ENCODE peak calls at places on chromosomes 12 and 14, in four cellular contexts. T is lower leg skin, E is pancreas, P is gastrocnemius medialis. V is an unnamed sample.

GRCh38 chr14:24632336-24632735 is 1.7 kb downstream of the GZMB start:
- DNase-seq in T (no peak), E (no peak), P (no peak), V (no peak)

GRCh38 chr14:88492272-88493089 is 62.3 kb downstream of the PTPN21 start:
- DNase-seq in T (peak), E (peak), P (peak), V (peak)

GRCh38 chr14:55102141-55102547 is 26.9 kb upstream of the LGALS3 start:
- DNase-seq in T (peak), E (peak), P (peak), V (peak)

GRCh38 chr12:1078002-1078401 is 87.0 kb downstream of the ERC1 start:
- DNase-seq in T (no peak), E (no peak), P (no peak), V (no peak)

GRCh38 chr14:76780875-76781647 is 19.8 kb downstream of the VASH1 start:
- DNase-seq in T (peak), E (no peak), P (no peak), V (peak)

GRCh38 chr12:29858270-29858786 is 74.6 kb upstream of the TMTC1 start:
- DNase-seq in T (no peak), E (no peak), P (no peak), V (no peak)

GRCh38 chr12:98743362-98743953 is 98.4 kb downstream of the APAF1 start:
- DNase-seq in T (no peak), E (no peak), P (no peak), V (no peak)

GRCh38 chr12:105992849-105993740 is 145.7 kb downstream of the NUAK1 start:
- DNase-seq in T (no peak), E (no peak), P (no peak), V (peak)

GRCh38 chr12:113942209-113942608 is 23.9 kb downstream of the RBM19 start:
- DNase-seq in T (no peak), E (no peak), P (no peak), V (no peak)

GRCh38 chr14:66359500-66359899 is 126.7 kb upstream of the CCDC196 start:
- DNase-seq in T (no peak), E (no peak), P (no peak), V (peak)

GRCh38 chr12:110373025-110373876 is 30.3 kb downstream of the ANAPC7 start:
- DNase-seq in T (peak), E (no peak), P (no peak), V (no peak)

GRCh38 chr14:63006515-63006914 is 38.7 kb downstream of the KCNH5 start:
- DNase-seq in T (no peak), E (no peak), P (no peak), V (no peak)

GRCh38 chr12:89733579-89734201 is 25.1 kb upstream of the ATP2B1 start:
- DNase-seq in T (no peak), E (no peak), P (no peak), V (peak)

DNA sequence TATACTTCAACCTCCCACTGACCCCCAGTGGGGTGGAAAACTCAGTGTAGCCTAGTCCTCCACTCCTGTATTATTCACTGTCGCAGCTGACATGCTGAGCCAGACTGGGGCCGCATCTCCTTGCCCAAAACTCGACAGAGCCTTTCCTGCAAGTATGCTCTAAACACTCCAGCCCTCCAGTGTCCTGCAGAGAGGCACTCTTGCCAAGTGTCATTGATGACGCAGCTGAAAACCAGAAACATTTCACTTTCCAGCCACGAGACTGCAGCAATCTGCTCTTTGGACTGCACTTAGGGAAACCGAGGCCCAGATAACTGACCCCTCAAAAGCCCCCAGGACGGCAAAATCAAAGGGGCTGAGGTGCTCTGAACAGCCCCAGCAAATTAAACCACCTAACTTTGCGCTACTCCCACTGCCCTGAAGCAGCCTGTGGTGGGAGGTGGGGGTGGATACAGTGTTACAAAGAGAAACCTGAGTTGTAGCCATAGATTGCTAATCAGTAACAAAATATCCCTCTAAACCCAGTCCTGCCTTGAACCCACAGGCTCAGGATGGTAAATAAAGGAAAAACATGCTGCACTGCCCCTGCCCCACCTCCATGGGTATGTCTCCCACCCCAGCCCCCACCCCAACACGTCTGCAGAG is 2.6 kb downstream of the CCDC85C start:
- DNase-seq in T (no peak), E (no peak), P (no peak), V (no peak)
- H3K4me3 ChIP-seq in T (no peak), E (peak), P (no peak), V (no peak)

GRCh38 chr12:62259993-62260732 is at the start of gene USP15:
- DNase-seq in T (peak), E (peak), P (peak), V (peak)
- TF ChIP-seq CTCF in T (peak), E (peak), P (peak), V (peak)

DNA sequence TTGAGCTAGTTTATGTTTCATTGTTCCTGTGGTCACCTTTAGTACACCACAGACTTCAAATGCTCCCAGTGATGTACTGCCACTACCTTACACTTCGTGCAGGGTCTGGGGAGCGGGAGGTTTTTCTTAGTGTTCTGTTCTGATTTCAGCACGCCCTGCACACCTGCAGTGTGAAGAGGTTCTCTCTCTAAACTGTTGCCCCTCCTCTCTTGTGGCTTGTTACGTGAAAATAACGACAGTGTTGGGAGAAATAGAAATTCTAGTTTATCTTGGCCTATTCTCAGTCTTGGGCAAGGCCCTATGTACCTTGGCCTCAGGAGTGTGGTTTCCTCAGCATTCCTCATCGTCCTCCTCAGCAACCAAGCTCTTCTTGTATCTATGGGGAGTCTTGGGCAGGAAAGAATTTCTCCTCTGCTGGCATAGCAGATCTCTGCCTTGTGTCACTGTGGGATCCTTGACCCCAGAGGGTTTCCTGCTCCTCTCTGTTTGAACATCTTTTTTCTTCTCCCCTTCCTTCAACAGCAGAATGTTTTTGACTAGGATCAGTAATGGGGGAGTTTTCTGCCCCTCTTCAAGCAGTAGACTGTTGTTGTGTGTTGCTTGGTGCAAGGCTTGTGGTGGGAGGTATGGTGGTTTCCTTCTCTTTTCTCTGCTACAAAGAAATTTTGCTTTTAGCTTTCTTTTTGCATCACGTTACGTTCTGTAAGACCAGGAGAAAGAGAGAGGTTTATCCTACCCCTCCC is 48.7 kb downstream of the EIF2S3B start:
- DNase-seq in T (no peak), E (no peak), P (no peak), V (no peak)
- H3K4me3 ChIP-seq in T (no peak), E (no peak), P (no peak), V (no peak)

GRCh38 chr14:51653096-51653814 is 1.5 kb downstream of the FRMD6 start:
- DNase-seq in T (no peak), E (no peak), P (no peak), V (peak)
- TF ChIP-seq CTCF in T (no peak), E (no peak), P (no peak), V (peak)

GRCh38 chr14:74932401-74932901 is 9.4 kb upstream of the RPS6KL1 start:
- DNase-seq in T (no peak), E (no peak), P (peak), V (peak)
- H3K4me3 ChIP-seq in T (no peak), E (no peak), P (no peak), V (no peak)

GRCh38 chr12:2739832-2740641 is 54.7 kb upstream of the FKBP4 start:
- DNase-seq in T (no peak), E (peak), P (no peak), V (peak)
- TF ChIP-seq CTCF in T (no peak), E (peak), P (no peak), V (peak)

DNA sequence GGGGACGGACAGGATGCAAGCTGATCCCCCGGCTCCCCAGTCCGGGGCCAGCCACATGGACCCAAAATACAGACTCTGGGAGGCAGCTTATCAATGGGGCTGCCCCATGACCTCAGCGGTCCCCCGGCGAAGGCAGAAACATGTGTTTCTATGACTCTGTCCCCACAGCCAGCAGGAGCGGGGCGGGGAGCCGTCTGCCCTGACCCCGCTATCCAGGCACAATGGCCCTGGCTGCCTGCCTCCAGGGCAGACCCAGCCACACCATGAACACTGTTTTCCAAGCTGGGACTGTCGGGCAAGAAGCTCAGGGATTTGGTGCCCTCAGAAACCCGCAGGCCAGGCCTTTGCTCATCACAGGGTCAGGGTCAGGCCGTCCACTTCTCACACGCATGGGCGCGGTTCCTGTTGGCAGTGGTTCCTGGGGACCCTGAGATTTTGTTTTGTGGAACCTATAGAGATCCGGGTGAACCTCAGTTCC is 75.0 kb downstream of the RFLNA start:
- DNase-seq in T (no peak), E (no peak), P (no peak), V (no peak)
- H3K4me3 ChIP-seq in T (no peak), E (no peak), P (no peak), V (no peak)

GRCh38 chr14:93185333-93185688 is 194 bp downstream of the LYSET start:
- DNase-seq in T (no peak), E (no peak), P (no peak), V (no peak)

GRCh38 chr14:93183596-93184317 is 940 bp downstream of the MOAP1 start:
- DNase-seq in T (peak), E (no peak), P (no peak), V (no peak)

GRCh38 chr14:93186461-93186860 is 1.3 kb downstream of the LYSET start:
- DNase-seq in T (no peak), E (no peak), P (no peak), V (no peak)

GRCh38 chr14:93186961-93187360 is 1.8 kb downstream of the LYSET start:
- DNase-seq in T (no peak), E (no peak), P (no peak), V (no peak)

DNA sequence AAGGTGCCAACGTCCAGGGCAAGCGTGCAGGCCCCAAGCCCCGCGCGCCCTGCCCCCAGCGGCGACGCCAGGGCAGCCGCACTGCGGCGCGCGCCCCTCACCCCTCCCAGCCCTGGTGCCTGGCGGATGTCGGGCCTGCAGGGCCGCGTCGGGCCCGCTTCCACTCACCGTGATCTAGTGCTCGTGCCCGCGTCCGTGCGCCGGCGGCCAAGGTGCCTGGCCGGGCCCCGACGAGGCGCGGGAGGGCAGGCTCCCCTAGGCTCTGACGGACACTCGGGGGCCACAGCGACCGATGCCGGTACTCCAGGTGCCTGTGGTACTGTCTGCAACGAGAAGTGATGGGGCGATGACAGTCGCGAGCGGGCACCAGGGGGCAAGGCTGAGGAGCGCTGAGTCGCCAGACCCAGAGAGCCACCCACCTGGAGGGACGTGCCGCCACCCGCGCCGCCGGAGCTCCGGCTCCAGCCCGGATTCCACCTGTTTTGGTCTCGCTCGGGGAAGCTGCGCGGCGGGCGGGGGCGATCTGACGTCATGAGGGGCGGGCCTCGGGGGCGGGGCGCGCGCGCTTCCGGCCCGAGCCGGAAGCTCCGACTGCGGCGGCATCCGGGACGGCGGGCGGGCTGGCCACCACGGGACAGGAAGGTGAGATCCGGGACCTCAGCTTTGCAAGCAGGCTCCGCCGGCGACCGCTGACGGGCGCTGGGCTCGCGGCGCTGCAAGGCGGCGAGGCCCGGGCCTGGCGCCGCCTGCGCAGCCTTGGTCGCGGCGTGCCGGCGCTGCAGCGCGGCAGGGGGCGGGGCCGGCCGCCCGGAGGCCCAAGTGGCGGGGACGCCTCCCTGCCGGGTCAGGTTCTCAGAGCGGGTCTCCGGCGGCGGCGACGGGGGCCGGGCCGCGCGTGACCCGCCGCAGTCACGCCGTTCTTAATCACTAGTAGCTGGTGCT is at the start of the genes LYSET and MOAP1:
- DNase-seq in T (peak), E (peak), P (peak), V (peak)
- TF ChIP-seq CTCF in T (no peak), E (no peak), P (peak), V (no peak)

GRCh38 chr12:31325524-31325875 is 450 bp downstream of the SINHCAF start:
- DNase-seq in T (peak), E (peak), P (no peak), V (no peak)

GRCh38 chr12:31324116-31324844 is 1.7 kb downstream of the SINHCAF start:
- DNase-seq in T (peak), E (peak), P (peak), V (peak)

GRCh38 chr12:31325877-31326631 is at the start of gene SINHCAF:
- DNase-seq in T (peak), E (peak), P (peak), V (peak)

GRCh38 chr12:31323466-31324115 is 2.4 kb downstream of the SINHCAF start:
- DNase-seq in T (peak), E (no peak), P (no peak), V (peak)

GRCh38 chr12:31324845-31325523 is 966 bp downstream of the SINHCAF start:
- DNase-seq in T (peak), E (peak), P (peak), V (peak)
- H3K4me3 ChIP-seq in T (peak), E (peak), P (peak), V (peak)

DNA sequence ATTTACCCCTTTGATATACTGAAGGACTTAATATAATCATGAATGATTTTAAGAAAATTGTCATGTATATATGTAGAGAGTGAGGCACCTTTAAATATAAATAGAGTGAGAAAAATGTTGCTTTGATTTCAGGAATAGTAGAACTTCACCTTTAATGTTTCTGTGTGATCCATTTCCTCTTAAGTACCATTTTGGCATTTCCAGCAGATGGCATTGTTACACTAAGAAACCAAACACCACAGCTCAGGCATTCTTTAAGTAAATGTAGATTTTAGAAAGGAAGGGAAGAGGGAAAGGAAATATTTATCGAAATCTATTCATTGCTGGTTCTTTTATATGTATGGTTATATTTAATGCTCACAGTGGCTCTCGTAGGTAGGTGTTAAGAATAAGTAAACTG is 556.7 kb upstream of the FBXO33 start:
- DNase-seq in T (no peak), E (no peak), P (no peak), V (peak)
- TF ChIP-seq CTCF in T (no peak), E (no peak), P (no peak), V (peak)

V was measured in fibroblast of pulmonary artery.